ENCODE peak calls at places on chromosomes 1 and 21, in ten cellular contexts. K, A, D, X, Z, G, O, R, F and I are unnamed samples. For H3K9me3, the result is how much of the 10 kb centered on the place peaks cover.

GRCh38 chr1:9881838-9882249 is 28.2 kb downstream of the CTNNBIP1 start:
- DNase-seq in K (peak), A (no peak), D (no peak), X (no peak), Z (no peak), G (no peak), O (no peak), R (peak), F (no peak), I (no peak)

GRCh38 chr1:9798236-9799130 is 25.3 kb downstream of the CLSTN1 start:
- DNase-seq in K (peak), A (no peak), D (no peak), X (no peak), Z (no peak), G (no peak), O (peak), R (peak), F (no peak), I (no peak)

GRCh38 chr1:214400136-214400535 is 119.2 kb downstream of the SMYD2 start:
- DNase-seq in K (no peak), A (no peak), D (no peak), X (no peak), Z (no peak), G (no peak), O (no peak), R (no peak), F (no peak), I (no peak)

GRCh38 chr1:114113801-114114750 is 39.6 kb downstream of the SYT6 start:
- DNase-seq in K (peak), A (no peak), D (no peak), X (no peak), Z (peak), G (peak), O (no peak), R (no peak), F (no peak), I (no peak)

GRCh38 chr1:226662704-226663326 is 76.3 kb downstream of the ITPKB start:
- DNase-seq in K (peak), A (peak), D (peak), X (no peak), Z (peak), G (peak), O (peak), R (peak), F (peak), I (peak)

GRCh38 chr1:41367102-41367537 is 5.9 kb downstream of the FOXO6 start:
- DNase-seq in K (no peak), A (no peak), D (no peak), X (no peak), Z (no peak), G (no peak), O (no peak), R (no peak), F (no peak), I (no peak)

GRCh38 chr1:68339505-68339904 is 107.2 kb upstream of the WLS start:
- DNase-seq in K (peak), A (no peak), D (no peak), X (no peak), Z (no peak), G (no peak), O (no peak), R (peak), F (no peak), I (no peak)

GRCh38 chr1:113593550-113594288 is 165.6 kb downstream of the PHTF1 start:
- DNase-seq in K (no peak), A (no peak), D (no peak), X (no peak), Z (no peak), G (no peak), O (no peak), R (no peak), F (no peak), I (no peak)

GRCh38 chr1:96329121-96329520 is 392.5 kb upstream of the PTBP2 start:
- DNase-seq in K (no peak), A (no peak), D (no peak), X (no peak), Z (no peak), G (no peak), O (no peak), R (peak), F (no peak), I (no peak)

GRCh38 chr1:168636200-168636599 is 59.8 kb downstream of the XCL1 start:
- DNase-seq in K (peak), A (no peak), D (no peak), X (no peak), Z (no peak), G (no peak), O (no peak), R (no peak), F (no peak), I (no peak)

GRCh38 chr1:14263207-14263606 is 335.3 kb upstream of the KAZN start:
- DNase-seq in K (no peak), A (no peak), D (no peak), X (no peak), Z (no peak), G (no peak), O (no peak), R (no peak), F (no peak), I (no peak)

GRCh38 chr1:94296018-94296417 is 58.6 kb upstream of the ARHGAP29 start:
- DNase-seq in K (peak), A (no peak), D (no peak), X (no peak), Z (peak), G (peak), O (no peak), R (no peak), F (no peak), I (no peak)

GRCh38 chr1:116569776-116570357 is 959 bp downstream of the CD58 start:
- DNase-seq in K (no peak), A (no peak), D (peak), X (no peak), Z (peak), G (peak), O (no peak), R (no peak), F (peak), I (peak)

GRCh38 chr1:54542962-54543539 is 5.0 kb upstream of the ACOT11 start:
- DNase-seq in K (no peak), A (no peak), D (no peak), X (no peak), Z (no peak), G (no peak), O (no peak), R (peak), F (no peak), I (no peak)

GRCh38 chr1:59422921-59423575 is 126.2 kb downstream of the FGGY start:
- DNase-seq in K (no peak), A (no peak), D (peak), X (no peak), Z (peak), G (peak), O (no peak), R (no peak), F (peak), I (no peak)

GRCh38 chr1:231353086-231353485 is 15.0 kb downstream of the SPRTN start:
- DNase-seq in K (no peak), A (no peak), D (no peak), X (no peak), Z (no peak), G (no peak), O (no peak), R (no peak), F (no peak), I (no peak)

GRCh38 chr1:13901041-13901440 is 201.1 kb downstream of the PRDM2 start:
- DNase-seq in K (no peak), A (no peak), D (no peak), X (no peak), Z (no peak), G (no peak), O (no peak), R (no peak), F (no peak), I (no peak)

GRCh38 chr1:158652721-158653334 is 33.7 kb downstream of the SPTA1 start:
- DNase-seq in K (no peak), A (no peak), D (no peak), X (no peak), Z (no peak), G (no peak), O (no peak), R (no peak), F (no peak), I (no peak)

GRCh38 chr1:200895448-200895799 is 724 bp downstream of the INAVA start:
- DNase-seq in K (no peak), A (no peak), D (no peak), X (no peak), Z (no peak), G (no peak), O (no peak), R (no peak), F (peak), I (no peak)

GRCh38 chr1:200896571-200897187 is 2.0 kb downstream of the INAVA start:
- DNase-seq in K (peak), A (no peak), D (peak), X (no peak), Z (no peak), G (no peak), O (peak), R (no peak), F (peak), I (no peak)

GRCh38 chr1:200893411-200893901 is 1.2 kb upstream of the INAVA start:
- DNase-seq in K (no peak), A (no peak), D (no peak), X (no peak), Z (no peak), G (no peak), O (peak), R (no peak), F (no peak), I (no peak)

GRCh38 chr1:200895801-200896570 is 1.3 kb downstream of the INAVA start:
- DNase-seq in K (no peak), A (no peak), D (no peak), X (no peak), Z (no peak), G (no peak), O (no peak), R (no peak), F (no peak), I (no peak)

DNA sequence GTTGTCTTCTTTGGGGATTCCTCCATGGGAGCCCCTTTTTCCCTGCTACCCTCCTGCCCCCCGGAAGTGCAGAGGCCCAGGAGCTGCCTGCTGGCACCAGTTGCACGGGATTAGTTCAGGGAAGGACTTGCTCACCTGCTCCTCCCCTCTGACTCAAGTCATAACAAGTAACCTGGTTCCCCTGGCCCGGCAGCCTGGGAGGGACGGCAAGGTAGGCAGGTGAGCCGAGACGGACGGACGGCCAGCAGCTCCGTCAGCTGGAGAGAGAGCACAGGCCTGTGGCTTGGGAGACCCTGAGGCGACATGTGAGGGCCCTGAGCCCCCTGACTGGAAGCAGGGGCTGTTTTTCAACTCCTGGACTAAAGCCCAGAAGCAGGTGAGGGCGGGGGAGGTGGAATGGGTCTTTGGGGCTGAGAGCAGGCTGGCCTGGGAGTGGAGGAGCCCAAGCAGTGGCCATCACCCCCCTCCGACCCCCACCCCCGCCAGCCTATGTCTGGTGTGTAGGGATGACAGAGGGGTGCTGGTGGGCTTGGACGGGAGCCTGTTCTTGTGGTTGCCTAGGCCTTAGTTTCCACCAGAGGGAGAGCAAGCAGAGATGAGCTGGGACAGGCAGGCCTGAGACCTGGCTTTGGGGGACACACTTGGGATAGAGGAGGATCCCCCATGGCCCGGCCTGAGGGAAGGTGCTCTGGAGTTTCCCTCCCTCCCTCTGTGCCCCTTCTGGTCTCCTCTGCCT is at the start of gene INAVA:
- DNase-seq in K (peak), A (no peak), D (peak), X (no peak), Z (no peak), G (no peak), O (peak), R (no peak), F (peak), I (no peak)
- H3K27ac ChIP-seq in K (peak), A (peak), D (peak), X (no peak), Z (no peak), G (no peak), O (no peak), R (peak), F (peak), I (no peak)

GRCh38 chr21:40631201-40631600 is 215.8 kb downstream of the DSCAM start:
- DNase-seq in K (peak), A (no peak), D (no peak), X (no peak), Z (no peak), G (no peak), O (no peak), R (no peak), F (no peak), I (no peak)

GRCh38 chr21:40640427-40640826 is 206.5 kb downstream of the DSCAM start:
- DNase-seq in K (no peak), A (no peak), D (no peak), X (no peak), Z (no peak), G (no peak), O (no peak), R (no peak), F (no peak), I (no peak)

GRCh38 chr21:40634141-40634540 is 212.8 kb downstream of the DSCAM start:
- DNase-seq in K (no peak), A (no peak), D (no peak), X (no peak), Z (no peak), G (no peak), O (no peak), R (no peak), F (no peak), I (no peak)

GRCh38 chr21:40635336-40635735 is 211.6 kb downstream of the DSCAM start:
- DNase-seq in K (peak), A (no peak), D (no peak), X (no peak), Z (no peak), G (no peak), O (no peak), R (no peak), F (no peak), I (no peak)
- H3K9me3 ChIP-seq in K (under half), A (under half), D (under half), X (under half), Z (under half), G (under half), O (under half), R (under half), F (under half), I (under half)

GRCh38 chr21:45391743-45392079 is 13.3 kb upstream of the COL18A1 start:
- DNase-seq in K (no peak), A (no peak), D (no peak), X (no peak), Z (no peak), G (no peak), O (no peak), R (no peak), F (no peak), I (no peak)

GRCh38 chr21:45392206-45392971 is 12.6 kb upstream of the COL18A1 start:
- DNase-seq in K (no peak), A (no peak), D (no peak), X (no peak), Z (no peak), G (no peak), O (peak), R (no peak), F (no peak), I (no peak)

GRCh38 chr21:45393021-45393420 is 11.9 kb upstream of the COL18A1 start:
- DNase-seq in K (no peak), A (no peak), D (no peak), X (no peak), Z (no peak), G (peak), O (peak), R (no peak), F (no peak), I (no peak)

GRCh38 chr21:45390121-45390751 is 14.7 kb upstream of the COL18A1 start:
- DNase-seq in K (no peak), A (no peak), D (no peak), X (no peak), Z (no peak), G (peak), O (peak), R (no peak), F (no peak), I (no peak)

DNA sequence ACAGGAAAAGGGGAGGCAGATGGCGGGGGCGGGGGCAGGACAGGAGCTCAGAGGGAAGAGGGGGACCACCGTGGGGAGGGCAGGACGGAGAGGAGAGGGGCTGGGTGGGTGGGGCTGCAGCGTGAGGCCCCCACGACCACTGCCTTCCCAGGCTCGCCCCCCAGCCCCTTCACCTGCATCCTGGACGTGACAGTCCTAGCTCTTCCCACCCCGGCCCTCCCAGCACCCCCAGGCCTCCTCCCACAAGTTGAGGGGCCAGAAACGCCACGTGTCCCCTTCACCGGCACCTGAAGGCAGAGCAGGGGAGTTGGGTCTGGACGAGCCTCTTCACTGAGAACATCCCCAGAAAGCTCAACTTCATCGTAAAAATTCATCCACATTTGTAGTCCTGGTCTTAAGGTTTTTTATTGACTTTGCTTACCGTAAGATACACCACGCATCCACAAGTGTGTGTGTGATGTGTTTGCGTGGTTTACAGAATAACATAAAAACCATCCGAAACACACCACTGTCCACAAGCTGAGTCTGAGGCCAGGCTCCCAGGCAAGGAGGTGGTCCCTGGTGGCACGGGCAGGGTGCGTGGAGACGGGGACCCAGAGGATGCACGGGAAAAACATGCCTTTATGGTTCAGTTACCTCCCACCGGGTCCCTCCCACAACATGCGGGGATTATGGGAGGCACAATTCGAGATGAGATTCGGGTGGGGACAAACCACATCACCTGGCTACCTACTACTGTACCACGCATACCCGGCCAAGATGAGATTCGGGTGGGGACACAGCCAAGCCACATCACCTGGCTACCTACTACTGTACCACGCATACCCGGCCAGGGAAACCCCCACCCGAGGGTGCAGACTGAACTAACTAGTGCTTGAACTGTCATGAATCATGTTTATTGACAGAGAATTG is 13.9 kb upstream of the COL18A1 start:
- DNase-seq in K (no peak), A (no peak), D (no peak), X (no peak), Z (no peak), G (no peak), O (no peak), R (no peak), F (no peak), I (no peak)
- H3K27ac ChIP-seq in K (no peak), A (no peak), D (no peak), X (no peak), Z (no peak), G (no peak), O (no peak), R (no peak), F (no peak), I (no peak)

DNA sequence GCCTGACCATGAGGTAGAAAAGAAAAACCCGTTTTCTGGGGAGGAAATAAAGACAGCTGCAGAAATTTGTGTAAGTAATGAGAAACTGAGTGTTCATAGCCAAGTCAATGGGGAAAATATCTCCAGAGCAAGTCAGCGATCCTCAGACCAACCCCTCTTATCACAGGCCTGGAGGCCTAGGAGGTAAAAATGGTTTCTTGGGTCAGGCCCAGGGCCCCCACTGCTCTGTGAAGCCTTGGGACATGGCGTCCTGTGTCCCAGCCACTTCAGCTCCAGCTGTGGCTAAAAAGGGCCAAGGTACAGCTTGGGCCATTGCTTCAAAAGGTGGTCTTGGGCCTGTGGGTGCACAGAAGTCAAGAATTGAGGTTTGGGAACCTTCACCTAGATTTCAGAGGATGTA is 101.0 kb downstream of the NPHS2 start:
- DNase-seq in K (no peak), A (no peak), D (no peak), X (no peak), Z (no peak), G (no peak), O (no peak), R (no peak), F (no peak), I (no peak)
- H3K9me3 ChIP-seq in K (under half), A (under half), D (half or more), X (under half), Z (under half), G (under half), O (half or more), R (under half), F (under half), I (under half)

GRCh38 chr1:1144122-1144842 is 28.4 kb upstream of the C1orf159 start:
- DNase-seq in K (no peak), A (no peak), D (peak), X (no peak), Z (no peak), G (no peak), O (peak), R (no peak), F (no peak), I (peak)
- H3K27ac ChIP-seq in K (no peak), A (peak), D (peak), X (peak), Z (no peak), G (no peak), O (peak), R (no peak), F (no peak), I (peak)

DNA sequence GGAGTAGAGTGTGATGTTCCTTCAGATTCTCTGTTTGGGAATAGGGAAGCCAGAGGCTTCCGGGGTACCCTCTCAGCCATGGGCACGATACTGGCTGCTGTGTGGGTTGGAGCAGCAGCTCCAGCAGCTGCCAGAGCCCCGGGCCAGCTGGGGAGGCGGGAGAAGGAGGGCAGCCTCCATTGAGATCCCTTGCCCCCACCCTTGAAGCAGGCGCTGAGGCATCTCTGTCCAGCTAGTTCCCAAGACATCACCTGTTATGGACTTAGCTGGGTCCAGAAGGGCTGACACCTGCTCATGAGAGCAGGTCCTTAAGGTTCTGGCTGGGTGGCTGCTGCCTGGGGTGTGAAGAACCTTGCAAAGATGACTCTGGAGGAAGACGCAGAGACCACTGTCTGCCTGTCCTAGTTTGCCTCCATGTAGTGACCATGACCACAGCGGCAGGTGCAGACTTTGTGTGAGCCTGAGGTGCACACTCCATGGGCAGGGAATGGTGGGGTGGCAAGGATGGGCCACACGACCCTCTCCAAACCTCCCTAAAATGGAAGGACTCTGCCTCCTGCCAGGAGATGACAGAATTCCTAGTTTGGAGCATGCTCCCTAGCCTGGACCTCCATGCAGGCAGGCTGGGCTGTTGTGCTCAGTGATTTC is 222.6 kb upstream of the C1orf174 start:
- DNase-seq in K (no peak), A (no peak), D (no peak), X (no peak), Z (no peak), G (no peak), O (no peak), R (no peak), F (no peak), I (no peak)
- H3K9me3 ChIP-seq in K (under half), A (under half), D (under half), X (under half), Z (under half), G (under half), O (under half), R (under half), F (under half), I (under half)

GRCh38 chr1:185716095-185716494 is 18.1 kb upstream of the HMCN1 start:
- DNase-seq in K (no peak), A (no peak), D (no peak), X (no peak), Z (no peak), G (no peak), O (no peak), R (no peak), F (no peak), I (no peak)
- H3K27ac ChIP-seq in K (no peak), A (no peak), D (no peak), X (no peak), Z (no peak), G (no peak), O (no peak), R (no peak), F (no peak), I (no peak)